ENCODE peak calls at places on chromosomes 6 and 20, in nine cellular contexts. V is GM19239, E is AG08396, R is breast epithelium, D is T-helper 22 cell, K is body of pancreas, O is left cardiac atrium, N is AG20443, C is GM13977. Y is an unnamed sample.
A peak's percentile ranks its signal among the peaks of the same experiment; 100 is the strongest.

GRCh38 chr6:79946773-79947190 is 571 bp downstream of the ELOVL4 start:
- DNase-seq in V (no peak), E (peak; percentile 58), R (no peak), D (no peak), K (no peak), O (no peak), N (peak; percentile 55), C (no peak), Y (peak; percentile 10)

GRCh38 chr6:128807577-128807976 is 75.4 kb upstream of the LAMA2 start:
- DNase-seq in V (no peak), E (peak; percentile 5), R (no peak), D (no peak), K (no peak), O (no peak), N (peak; percentile 37), C (no peak), Y (no peak)

GRCh38 chr6:52522151-52522626 is 54.7 kb downstream of the TRAM2 start:
- DNase-seq in V (no peak), E (peak; percentile 47), R (peak; percentile 35), D (no peak), K (no peak), O (peak; percentile 70), N (peak; percentile 86), C (no peak), Y (peak; percentile 100)

GRCh38 chr20:17849901-17850673 is 118.5 kb downstream of the SNX5 start:
- DNase-seq in V (no peak), E (peak; percentile 94), R (no peak), D (no peak), K (no peak), O (peak; percentile 86), N (peak; percentile 95), C (no peak), Y (peak; percentile 94)

GRCh38 chr6:136326038-136326561 is 36.5 kb upstream of the BCLAF1 start:
- DNase-seq in V (no peak), E (no peak), R (no peak), D (no peak), K (no peak), O (no peak), N (no peak), C (no peak), Y (no peak)

GRCh38 chr6:32885698-32886286 is 31.8 kb downstream of the PSMB9 start:
- DNase-seq in V (peak; percentile 22), E (peak; percentile 55), R (no peak), D (no peak), K (no peak), O (no peak), N (peak; percentile 50), C (peak; percentile 66), Y (no peak)

GRCh38 chr20:6006603-6006949 is 47.3 kb downstream of the LRRN4 start:
- DNase-seq in V (no peak), E (no peak), R (no peak), D (no peak), K (no peak), O (no peak), N (no peak), C (no peak), Y (no peak)

GRCh38 chr6:52454556-52454955 is 34.4 kb downstream of the EFHC1 start:
- DNase-seq in V (no peak), E (no peak), R (no peak), D (no peak), K (no peak), O (no peak), N (no peak), C (no peak), Y (no peak)

GRCh38 chr6:78308025-78308424 is 559.3 kb upstream of the IRAK1BP1 start:
- DNase-seq in V (no peak), E (no peak), R (no peak), D (no peak), K (no peak), O (no peak), N (no peak), C (no peak), Y (no peak)

GRCh38 chr6:90110971-90111370 is 185.7 kb downstream of the BACH2 start:
- DNase-seq in V (no peak), E (no peak), R (no peak), D (peak; percentile 36), K (no peak), O (no peak), N (no peak), C (no peak), Y (no peak)

GRCh38 chr6:65182681-65183080 is 524.3 kb downstream of the EYS start:
- DNase-seq in V (no peak), E (no peak), R (no peak), D (no peak), K (peak; percentile 13), O (no peak), N (no peak), C (no peak), Y (peak; percentile 79)

GRCh38 chr20:22762576-22763256 is 178.3 kb upstream of the FOXA2 start:
- DNase-seq in V (no peak), E (no peak), R (no peak), D (no peak), K (no peak), O (no peak), N (no peak), C (no peak), Y (peak; percentile 6)